ENCODE peak calls at places on chromosomes 4 and X, in seven cellular contexts. One of them, this sample, is unnamed. For H3K4me1, the result is how much of the 10 kb centered on the place peaks cover.

GRCh38 chr4:122666527-122667245 is 45.8 kb upstream of the IL21 start:
- DNase-seq in CD4-positive, alpha-beta memory T cell: peak
- DNase-seq in uterus: no peak
- DNase-seq in heart left ventricle: no peak
- DNase-seq in heart right ventricle: no peak
- DNase-seq in psoas muscle: no peak
- DNase-seq in right lobe of liver: no peak
- DNase-seq in this sample: peak

GRCh38 chr4:183229397-183229796 is 90.7 kb downstream of the CLDN22 start:
- DNase-seq in heart right ventricle: no peak
- DNase-seq in uterus: no peak
- DNase-seq in heart left ventricle: no peak
- DNase-seq in right lobe of liver: no peak
- DNase-seq in psoas muscle: no peak
- DNase-seq in CD4-positive, alpha-beta memory T cell: no peak
- DNase-seq in this sample: no peak

GRCh38 chrX:115561605-115562491 is 874 bp downstream of the PLS3 start:
- DNase-seq in heart left ventricle: peak
- DNase-seq in uterus: peak
- DNase-seq in CD4-positive, alpha-beta memory T cell: no peak
- DNase-seq in heart right ventricle: peak
- DNase-seq in right lobe of liver: peak
- DNase-seq in psoas muscle: peak
- DNase-seq in this sample: no peak

GRCh38 chr4:28232376-28232775 is 1371.7 kb downstream of the STIM2 start:
- DNase-seq in heart left ventricle: no peak
- DNase-seq in CD4-positive, alpha-beta memory T cell: no peak
- DNase-seq in heart right ventricle: no peak
- DNase-seq in right lobe of liver: no peak
- DNase-seq in uterus: no peak
- DNase-seq in psoas muscle: no peak
- DNase-seq in this sample: no peak

GRCh38 chr4:107561481-107561880 is 158.6 kb downstream of the PAPSS1 start:
- DNase-seq in heart left ventricle: no peak
- DNase-seq in heart right ventricle: no peak
- DNase-seq in psoas muscle: no peak
- DNase-seq in CD4-positive, alpha-beta memory T cell: no peak
- DNase-seq in uterus: no peak
- DNase-seq in right lobe of liver: no peak
- DNase-seq in this sample: no peak

GRCh38 chr4:112923514-112923913 is 125.9 kb upstream of the ANK2 start:
- DNase-seq in heart left ventricle: no peak
- DNase-seq in heart right ventricle: no peak
- DNase-seq in right lobe of liver: no peak
- DNase-seq in psoas muscle: no peak
- DNase-seq in uterus: no peak
- DNase-seq in CD4-positive, alpha-beta memory T cell: no peak
- DNase-seq in this sample: no peak

GRCh38 chr4:164204434-164204833 is 549.5 kb upstream of the SMIM31 start:
- DNase-seq in heart left ventricle: no peak
- DNase-seq in CD4-positive, alpha-beta memory T cell: no peak
- DNase-seq in uterus: no peak
- DNase-seq in psoas muscle: no peak
- DNase-seq in right lobe of liver: no peak
- DNase-seq in heart right ventricle: no peak
- DNase-seq in this sample: no peak

GRCh38 chrX:53481816-53482485 is 47.8 kb upstream of the HSD17B10 start:
- DNase-seq in heart left ventricle: no peak
- DNase-seq in psoas muscle: peak
- DNase-seq in heart right ventricle: no peak
- DNase-seq in uterus: no peak
- DNase-seq in CD4-positive, alpha-beta memory T cell: peak
- DNase-seq in right lobe of liver: no peak
- DNase-seq in this sample: peak

GRCh38 chrX:119155416-119156035 is 27.9 kb upstream of the KIAA1210 start:
- DNase-seq in right lobe of liver: no peak
- DNase-seq in heart left ventricle: no peak
- DNase-seq in heart right ventricle: no peak
- DNase-seq in psoas muscle: no peak
- DNase-seq in CD4-positive, alpha-beta memory T cell: no peak
- DNase-seq in uterus: no peak
- DNase-seq in this sample: no peak

GRCh38 chrX:19728915-19729314 is 158.5 kb downstream of the SH3KBP1 start:
- DNase-seq in uterus: no peak
- DNase-seq in heart right ventricle: no peak
- DNase-seq in CD4-positive, alpha-beta memory T cell: no peak
- DNase-seq in heart left ventricle: no peak
- DNase-seq in psoas muscle: no peak
- DNase-seq in right lobe of liver: no peak
- DNase-seq in this sample: no peak

GRCh38 chrX:115112411-115112810 is 76.8 kb upstream of the RBMXL3 start:
- DNase-seq in right lobe of liver: no peak
- DNase-seq in psoas muscle: no peak
- DNase-seq in heart left ventricle: no peak
- DNase-seq in heart right ventricle: no peak
- DNase-seq in uterus: no peak
- DNase-seq in CD4-positive, alpha-beta memory T cell: no peak
- DNase-seq in this sample: no peak

GRCh38 chr4:26648260-26648659 is 64.4 kb downstream of the TBC1D19 start:
- DNase-seq in right lobe of liver: no peak
- DNase-seq in CD4-positive, alpha-beta memory T cell: no peak
- DNase-seq in heart left ventricle: no peak
- DNase-seq in heart right ventricle: no peak
- DNase-seq in psoas muscle: no peak
- DNase-seq in uterus: no peak
- DNase-seq in this sample: no peak

GRCh38 chr4:163548481-163549243 is 54.2 kb downstream of the TMA16 start:
- DNase-seq in uterus: no peak
- DNase-seq in heart right ventricle: no peak
- DNase-seq in CD4-positive, alpha-beta memory T cell: peak
- DNase-seq in psoas muscle: no peak
- DNase-seq in right lobe of liver: no peak
- DNase-seq in heart left ventricle: no peak
- DNase-seq in this sample: peak

GRCh38 chr4:179803857-179804256 is 2361.6 kb upstream of the AGA start:
- DNase-seq in heart right ventricle: no peak
- DNase-seq in psoas muscle: no peak
- DNase-seq in CD4-positive, alpha-beta memory T cell: no peak
- DNase-seq in uterus: no peak
- DNase-seq in right lobe of liver: no peak
- DNase-seq in heart left ventricle: no peak
- DNase-seq in this sample: no peak

GRCh38 chrX:152658302-152658701 is 20.6 kb downstream of the GABRQ start:
- DNase-seq in right lobe of liver: no peak
- DNase-seq in psoas muscle: no peak
- DNase-seq in CD4-positive, alpha-beta memory T cell: no peak
- DNase-seq in uterus: no peak
- DNase-seq in heart right ventricle: no peak
- DNase-seq in heart left ventricle: no peak
- DNase-seq in this sample: no peak

GRCh38 chrX:71586929-71587328 is 8.7 kb downstream of the GCNA start:
- DNase-seq in heart left ventricle: no peak
- DNase-seq in heart right ventricle: no peak
- DNase-seq in psoas muscle: no peak
- DNase-seq in uterus: no peak
- DNase-seq in right lobe of liver: no peak
- DNase-seq in CD4-positive, alpha-beta memory T cell: no peak
- DNase-seq in this sample: no peak

GRCh38 chr4:114025176-114025777 is 45.8 kb upstream of the ARSJ start:
- DNase-seq in heart right ventricle: no peak
- DNase-seq in psoas muscle: no peak
- DNase-seq in heart left ventricle: no peak
- DNase-seq in right lobe of liver: no peak
- DNase-seq in CD4-positive, alpha-beta memory T cell: no peak
- DNase-seq in uterus: no peak
- DNase-seq in this sample: no peak

DNA sequence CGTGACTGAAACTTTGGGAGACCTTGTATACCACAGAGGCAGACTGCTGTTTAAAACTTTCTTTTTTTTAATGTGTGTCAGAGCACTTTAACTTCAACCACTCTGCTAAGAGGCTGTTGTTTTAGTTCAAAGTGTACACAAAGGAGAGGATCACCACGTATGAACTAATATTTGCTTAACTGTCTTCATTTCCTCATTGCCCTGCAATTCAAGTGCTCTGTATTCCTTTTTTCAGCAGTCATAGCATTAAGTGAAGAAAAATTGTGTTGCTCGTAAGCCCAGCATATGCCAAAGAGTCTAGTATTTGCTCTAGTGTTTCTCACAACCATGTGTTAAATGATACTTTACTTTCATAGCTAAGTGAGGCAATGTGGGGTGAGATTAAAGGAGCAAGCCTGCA is 63.0 kb upstream of the HHIP start:
- DNase-seq in heart right ventricle: no peak
- DNase-seq in right lobe of liver: no peak
- DNase-seq in psoas muscle: no peak
- DNase-seq in CD4-positive, alpha-beta memory T cell: no peak
- DNase-seq in uterus: no peak
- DNase-seq in heart left ventricle: no peak
- DNase-seq in this sample: no peak
- H3K27ac ChIP-seq in heart right ventricle: no peak
- H3K27ac ChIP-seq in right lobe of liver: peak
- H3K27ac ChIP-seq in psoas muscle: no peak
- H3K27ac ChIP-seq in CD4-positive, alpha-beta memory T cell: no peak
- H3K27ac ChIP-seq in uterus: no peak
- H3K27ac ChIP-seq in heart left ventricle: no peak
- H3K27ac ChIP-seq in this sample: no peak

DNA sequence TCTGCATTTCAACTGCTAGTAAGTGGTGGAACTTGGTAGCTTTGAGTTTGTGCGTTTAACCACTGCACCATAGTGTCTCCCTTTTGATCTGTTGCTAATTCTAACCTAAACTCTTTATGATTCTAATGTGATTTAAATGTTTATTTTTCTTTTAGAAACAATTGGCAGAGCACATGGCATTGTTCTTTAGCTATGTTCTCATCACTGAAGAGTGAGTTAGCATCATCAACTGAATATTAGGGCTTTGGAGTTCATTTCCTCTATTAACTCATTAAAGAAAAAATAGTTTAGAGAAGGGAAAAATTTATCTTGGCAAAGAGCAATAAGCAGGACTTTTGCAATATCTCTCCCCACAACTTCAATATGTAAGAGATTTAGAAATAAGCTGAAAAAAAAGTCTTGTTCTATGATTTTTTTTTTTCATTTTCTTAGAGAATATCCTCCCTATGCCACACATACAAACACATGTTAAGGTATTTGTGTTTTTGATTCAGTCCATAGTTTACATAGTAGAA is 25.7 kb downstream of the CPEB2 start:
- DNase-seq in heart left ventricle: no peak
- DNase-seq in heart right ventricle: no peak
- DNase-seq in CD4-positive, alpha-beta memory T cell: no peak
- DNase-seq in psoas muscle: no peak
- DNase-seq in uterus: no peak
- DNase-seq in right lobe of liver: no peak
- DNase-seq in this sample: no peak
- H3K4me1 ChIP-seq in heart left ventricle: under half
- H3K4me1 ChIP-seq in heart right ventricle: under half
- H3K4me1 ChIP-seq in CD4-positive, alpha-beta memory T cell: under half
- H3K4me1 ChIP-seq in psoas muscle: under half
- H3K4me1 ChIP-seq in uterus: under half
- H3K4me1 ChIP-seq in right lobe of liver: under half
- H3K4me1 ChIP-seq in this sample: under half

GRCh38 chr4:2855584-2855983 is 11.9 kb downstream of the ADD1 start:
- DNase-seq in psoas muscle: no peak
- DNase-seq in uterus: no peak
- DNase-seq in heart left ventricle: no peak
- DNase-seq in CD4-positive, alpha-beta memory T cell: no peak
- DNase-seq in right lobe of liver: no peak
- DNase-seq in heart right ventricle: no peak
- DNase-seq in this sample: no peak

GRCh38 chr4:2856266-2856665 is 12.6 kb downstream of the ADD1 start:
- DNase-seq in heart left ventricle: no peak
- DNase-seq in uterus: no peak
- DNase-seq in CD4-positive, alpha-beta memory T cell: no peak
- DNase-seq in right lobe of liver: no peak
- DNase-seq in heart right ventricle: no peak
- DNase-seq in psoas muscle: no peak
- DNase-seq in this sample: no peak

GRCh38 chr4:2850966-2851782 is 7.5 kb downstream of the ADD1 start:
- DNase-seq in psoas muscle: no peak
- DNase-seq in heart right ventricle: no peak
- DNase-seq in right lobe of liver: no peak
- DNase-seq in uterus: no peak
- DNase-seq in CD4-positive, alpha-beta memory T cell: no peak
- DNase-seq in heart left ventricle: no peak
- DNase-seq in this sample: no peak

GRCh38 chr4:2849267-2850140 is 5.9 kb downstream of the ADD1 start:
- DNase-seq in right lobe of liver: peak
- DNase-seq in CD4-positive, alpha-beta memory T cell: no peak
- DNase-seq in psoas muscle: no peak
- DNase-seq in uterus: no peak
- DNase-seq in heart left ventricle: no peak
- DNase-seq in heart right ventricle: no peak
- DNase-seq in this sample: no peak

GRCh38 chr4:2852481-2852881 is 8.8 kb downstream of the ADD1 start:
- DNase-seq in uterus: no peak
- DNase-seq in heart right ventricle: peak
- DNase-seq in CD4-positive, alpha-beta memory T cell: no peak
- DNase-seq in psoas muscle: peak
- DNase-seq in right lobe of liver: no peak
- DNase-seq in heart left ventricle: peak
- DNase-seq in this sample: peak
- H3K4me3 ChIP-seq in uterus: no peak
- H3K4me3 ChIP-seq in heart right ventricle: no peak
- H3K4me3 ChIP-seq in CD4-positive, alpha-beta memory T cell: no peak
- H3K4me3 ChIP-seq in psoas muscle: no peak
- H3K4me3 ChIP-seq in right lobe of liver: no peak
- H3K4me3 ChIP-seq in heart left ventricle: no peak
- H3K4me3 ChIP-seq in this sample: peak

GRCh38 chr4:7167706-7168105 is 24.6 kb upstream of the SORCS2 start:
- DNase-seq in heart right ventricle: no peak
- DNase-seq in psoas muscle: no peak
- DNase-seq in CD4-positive, alpha-beta memory T cell: no peak
- DNase-seq in uterus: peak
- DNase-seq in heart left ventricle: no peak
- DNase-seq in right lobe of liver: no peak
- DNase-seq in this sample: no peak

GRCh38 chr4:7168106-7168505 is 24.2 kb upstream of the SORCS2 start:
- DNase-seq in heart right ventricle: no peak
- DNase-seq in psoas muscle: no peak
- DNase-seq in uterus: no peak
- DNase-seq in right lobe of liver: no peak
- DNase-seq in CD4-positive, alpha-beta memory T cell: no peak
- DNase-seq in heart left ventricle: no peak
- DNase-seq in this sample: no peak

GRCh38 chr4:7166286-7166685 is 26.1 kb upstream of the SORCS2 start:
- DNase-seq in uterus: peak
- DNase-seq in CD4-positive, alpha-beta memory T cell: no peak
- DNase-seq in heart left ventricle: no peak
- DNase-seq in psoas muscle: no peak
- DNase-seq in right lobe of liver: no peak
- DNase-seq in heart right ventricle: no peak
- DNase-seq in this sample: no peak

GRCh38 chr4:7165874-7166201 is 26.5 kb upstream of the SORCS2 start:
- DNase-seq in CD4-positive, alpha-beta memory T cell: no peak
- DNase-seq in psoas muscle: no peak
- DNase-seq in heart right ventricle: no peak
- DNase-seq in uterus: peak
- DNase-seq in heart left ventricle: no peak
- DNase-seq in right lobe of liver: no peak
- DNase-seq in this sample: no peak

GRCh38 chr4:7166981-7167700 is 25.2 kb upstream of the SORCS2 start:
- DNase-seq in CD4-positive, alpha-beta memory T cell: no peak
- DNase-seq in right lobe of liver: no peak
- DNase-seq in heart right ventricle: no peak
- DNase-seq in psoas muscle: no peak
- DNase-seq in uterus: peak
- DNase-seq in heart left ventricle: no peak
- DNase-seq in this sample: no peak
- H3K27ac ChIP-seq in CD4-positive, alpha-beta memory T cell: no peak
- H3K27ac ChIP-seq in right lobe of liver: no peak
- H3K27ac ChIP-seq in heart right ventricle: no peak
- H3K27ac ChIP-seq in psoas muscle: no peak
- H3K27ac ChIP-seq in uterus: no peak
- H3K27ac ChIP-seq in heart left ventricle: no peak
- H3K27ac ChIP-seq in this sample: no peak